ENCODE peak calls at places on chromosome 4, in eight cellular contexts. R is OCI-M1; Y is ACHN; P is amygdala; M is NCI-H510A treated with DMSO at 0.1 percent for 48 hours; Z is H54; T is D341Med; V is CD8-positive, alpha-beta T cell. O is an unnamed sample.

GRCh38 chr4:141458501-141458900 is 177.9 kb upstream of the IL15 start:
- DNase-seq in Z (no peak), M (no peak), Y (no peak), T (no peak), R (peak), V (no peak), P (no peak), O (no peak)

GRCh38 chr4:17066972-17067371 is 168.5 kb upstream of the LDB2 start:
- DNase-seq in Y (peak), R (no peak), P (no peak), T (no peak), V (no peak), M (no peak), Z (peak), O (no peak)

GRCh38 chr4:7844247-7844991 is 95.2 kb downstream of the AFAP1 start:
- DNase-seq in Y (peak), V (peak), M (peak), T (peak), P (no peak), R (peak), Z (no peak), O (peak)

GRCh38 chr4:70741872-70742271 is 20.1 kb downstream of the RUFY3 start:
- DNase-seq in V (no peak), P (no peak), M (no peak), Z (no peak), R (no peak), Y (no peak), T (no peak), O (no peak)

GRCh38 chr4:53003959-53004358 is 141.8 kb downstream of the RASL11B start:
- DNase-seq in T (no peak), M (no peak), V (no peak), Z (no peak), Y (no peak), R (no peak), P (no peak), O (no peak)

GRCh38 chr4:10762541-10762940 is 78.0 kb upstream of the CLNK start:
- DNase-seq in P (no peak), T (no peak), Y (no peak), V (no peak), Z (peak), M (peak), R (no peak), O (no peak)

GRCh38 chr4:122099896-122100295 is 52.2 kb upstream of the BLTP1 start:
- DNase-seq in Z (no peak), M (no peak), R (no peak), V (no peak), T (no peak), P (no peak), Y (no peak), O (no peak)

GRCh38 chr4:10611673-10612072 is 72.9 kb downstream of the CLNK start:
- DNase-seq in M (no peak), Y (peak), R (no peak), Z (peak), T (no peak), P (no peak), V (no peak), O (peak)

GRCh38 chr4:151459380-151459779 is 50.4 kb downstream of the FHIP1A start:
- DNase-seq in Y (no peak), M (peak), Z (no peak), V (no peak), T (no peak), R (no peak), P (no peak), O (no peak)

O was measured in mucosa of gallbladder.